ENCODE peak calls at places on chromosomes 2 and 18, in five cellular contexts. C is IMR-90, Y is tibial artery, J is fibroblast of villous mesenchyme, O is PC-9. P is an unnamed sample.
A peak's percentile ranks its signal among the peaks of the same experiment; 100 is the strongest.

GRCh38 chr2:46134531-46135229 is 162.5 kb upstream of the EPAS1 start:
- DNase-seq in C (no peak), Y (peak; percentile 54), J (peak; percentile 81), O (peak; percentile 14), P (no peak)

GRCh38 chr2:201363857-201364560 is 6.9 kb upstream of the FLACC1 start:
- DNase-seq in C (peak; percentile 71), Y (no peak), J (peak; percentile 64), O (peak; percentile 10), P (peak; percentile 65)

GRCh38 chr2:98868548-98869271 is 67.3 kb downstream of the CRACDL start:
- DNase-seq in C (no peak), Y (no peak), J (no peak), O (peak; percentile 36), P (no peak)

GRCh38 chr18:5787936-5788335 is 107.4 kb downstream of the TMEM200C start:
- DNase-seq in C (no peak), Y (no peak), J (no peak), O (no peak), P (no peak)

GRCh38 chr2:20346565-20347127 is 4.0 kb downstream of the PUM2 start:
- DNase-seq in C (peak; percentile 51), Y (no peak), J (no peak), O (no peak), P (no peak)

GRCh38 chr2:20822535-20823490 is at the start of gene LDAH:
- DNase-seq in C (peak; percentile 87), Y (peak; percentile 83), J (peak; percentile 88), O (peak; percentile 82), P (peak; percentile 82)

GRCh38 chr2:119195001-119195400 is 28.6 kb upstream of the STEAP3 start:
- DNase-seq in C (no peak), Y (no peak), J (no peak), O (no peak), P (no peak)

GRCh38 chr18:48535956-48536355 is 2.9 kb upstream of the CTIF start:
- DNase-seq in C (no peak), Y (no peak), J (no peak), O (no peak), P (no peak)

GRCh38 chr18:8926464-8926863 is 176.0 kb upstream of the NDUFV2 start:
- DNase-seq in C (no peak), Y (no peak), J (no peak), O (no peak), P (no peak)

GRCh38 chr2:183222751-183223150 is 98.5 kb downstream of the NUP35 start:
- DNase-seq in C (no peak), Y (no peak), J (no peak), O (no peak), P (no peak)

GRCh38 chr2:62478093-62478580 is 27.9 kb downstream of the TMEM17 start:
- DNase-seq in C (peak; percentile 24), Y (peak; percentile 52), J (peak; percentile 13), O (peak; percentile 18), P (peak; percentile 48)

GRCh38 chr2:40405440-40405839 is 46.5 kb downstream of the SLC8A1 start:
- DNase-seq in C (peak; percentile 63), Y (no peak), J (no peak), O (no peak), P (peak; percentile 57)

GRCh38 chr18:7273301-7273911 is 42.5 kb downstream of the LRRC30 start:
- DNase-seq in C (peak; percentile 28), Y (peak; percentile 87), J (peak; percentile 71), O (peak; percentile 2), P (peak; percentile 81)

GRCh38 chr2:231991664-231992063 is 30.2 kb downstream of the DIS3L2 start:
- DNase-seq in C (peak; percentile 26), Y (no peak), J (peak; percentile 32), O (no peak), P (no peak)

GRCh38 chr2:102082591-102083586 is 59.7 kb upstream of the IL1R1 start:
- DNase-seq in C (peak; percentile 91), Y (peak; percentile 60), J (peak; percentile 90), O (no peak), P (peak; percentile 90)

GRCh38 chr2:32719933-32720716 is 92.3 kb downstream of the TTC27 start:
- DNase-seq in C (no peak), Y (no peak), J (no peak), O (no peak), P (no peak)

GRCh38 chr2:177076636-177077179 is 135.9 kb upstream of the HNRNPA3 start:
- DNase-seq in C (no peak), Y (no peak), J (no peak), O (no peak), P (no peak)

DNA sequence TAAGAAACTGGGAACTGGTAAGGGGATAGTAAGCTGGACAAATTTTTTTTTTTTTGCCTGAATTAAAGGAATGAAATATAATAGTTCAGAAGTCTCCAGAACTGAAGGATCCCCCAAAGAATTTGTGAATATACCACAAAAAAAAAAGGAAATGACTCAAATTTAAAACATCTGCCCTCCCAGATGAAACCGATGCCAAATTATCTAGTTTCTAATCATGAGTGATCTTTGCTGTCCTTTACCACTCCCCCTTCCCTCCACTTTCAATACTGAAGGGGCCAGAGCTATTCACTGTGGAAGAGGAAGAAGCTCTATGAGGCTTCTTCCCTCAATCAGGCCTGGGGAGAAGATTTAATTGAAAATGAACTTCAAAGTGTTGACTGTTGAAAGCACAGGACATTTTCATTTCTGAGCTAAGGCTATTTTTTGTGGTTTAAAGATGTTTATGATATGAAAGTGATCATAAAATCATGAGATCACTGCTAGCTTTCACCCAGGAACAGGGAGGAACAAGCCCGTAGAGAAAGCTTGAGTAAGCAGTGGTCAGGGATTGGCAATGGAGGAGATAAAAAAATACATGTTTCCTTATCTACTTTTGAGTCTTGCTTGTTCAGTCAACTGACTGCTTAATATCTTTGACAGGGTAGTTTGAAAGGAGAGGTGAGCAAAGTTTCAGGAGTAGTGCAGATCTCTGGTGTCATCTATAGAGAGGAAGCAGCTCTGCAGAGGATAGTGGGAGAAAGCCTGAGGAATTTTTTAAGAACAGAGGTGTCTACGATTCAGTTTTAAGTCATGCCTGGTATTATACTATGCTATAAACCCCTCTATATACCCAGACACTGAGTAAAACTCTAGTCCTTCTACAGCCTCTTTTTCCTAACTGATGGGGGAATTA is 409.5 kb upstream of the FIGN start:
- DNase-seq in C (peak; percentile 43), Y (no peak), J (peak; percentile 33), O (no peak), P (peak; percentile 5)
- TF ChIP-seq CTCF in C (no peak), Y (no peak), J (no peak), O (no peak), P (no peak)

GRCh38 chr2:63589148-63589972 is 597 bp downstream of the MDH1 start:
- DNase-seq in C (no peak), Y (no peak), J (peak; percentile 5), O (no peak), P (peak; percentile 12)

GRCh38 chr2:63594622-63595021 is 5.9 kb downstream of the MDH1 start:
- DNase-seq in C (no peak), Y (no peak), J (no peak), O (no peak), P (no peak)

GRCh38 chr2:63590621-63591408 is 2.1 kb downstream of the MDH1 start:
- DNase-seq in C (no peak), Y (peak; percentile 41), J (peak; percentile 20), O (no peak), P (peak; percentile 19)

GRCh38 chr2:63588385-63589147 is at the start of the genes MDH1 and WDPCP:
- DNase-seq in C (peak; percentile 100), Y (peak; percentile 95), J (peak; percentile 100), O (peak; percentile 94), P (peak; percentile 99)

DNA sequence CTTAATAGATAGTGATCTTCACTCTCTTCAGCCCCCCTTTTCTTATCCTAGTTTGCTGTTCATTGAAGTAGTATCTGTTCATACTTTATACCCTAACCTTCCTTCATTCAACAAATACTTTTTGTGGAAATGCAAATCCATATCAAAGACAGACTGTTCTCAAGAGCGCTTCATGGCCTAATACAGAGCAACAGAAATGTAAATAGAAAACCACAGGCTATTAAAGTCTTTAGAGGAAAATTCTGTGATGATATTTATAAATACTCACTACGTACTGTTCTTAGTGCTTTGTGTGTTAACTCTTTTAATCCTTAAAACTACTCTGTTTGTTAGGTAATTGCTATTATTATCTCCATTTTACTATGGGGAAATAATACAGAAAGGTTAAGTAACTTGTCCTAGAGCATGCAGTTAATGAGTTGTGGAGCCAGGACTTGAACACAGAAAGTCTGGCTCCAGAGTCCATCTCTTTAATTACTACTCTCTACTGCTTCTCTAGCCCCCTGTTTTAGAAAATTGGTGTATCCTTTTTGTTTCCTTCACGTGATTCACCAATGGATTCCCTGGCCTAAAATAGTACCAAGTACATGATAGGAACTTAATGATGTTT is 2.9 kb downstream of the MDH1 start:
- DNase-seq in C (no peak), Y (no peak), J (peak; percentile 47), O (no peak), P (no peak)
- H3K4me3 ChIP-seq in C (no peak overlapping the region), Y (no peak overlapping the region), J (no peak overlapping the region), O (no peak overlapping the region), P (no peak overlapping the region)

DNA sequence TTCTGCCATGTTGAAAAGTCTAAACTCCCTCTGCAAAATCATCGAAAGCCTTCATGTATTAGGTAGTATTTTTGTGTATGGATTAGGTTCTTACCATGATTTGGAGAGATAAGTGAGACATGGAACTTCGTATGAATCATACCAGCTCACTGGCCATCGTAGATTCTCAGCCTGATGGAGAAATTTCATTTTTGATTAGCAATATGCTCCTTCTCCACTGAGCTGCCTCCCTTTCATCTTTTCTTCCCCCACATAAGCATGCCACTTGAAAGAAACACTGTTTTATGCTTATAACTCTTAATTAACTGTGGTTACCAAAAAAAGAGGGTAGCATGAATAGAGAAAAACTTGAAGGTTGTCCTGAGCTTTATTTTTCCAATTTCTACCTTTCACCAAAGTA is 111.9 kb downstream of the NCK2 start:
- DNase-seq in C (no peak), Y (no peak), J (no peak), O (no peak), P (no peak)
- TF ChIP-seq CTCF in C (no peak), Y (no peak), J (no peak), O (no peak), P (no peak)

GRCh38 chr2:160063266-160063665 is 851 bp upstream of the PLA2R1 start:
- DNase-seq in C (no peak), Y (no peak), J (no peak), O (no peak), P (no peak)
- H3K4me3 ChIP-seq in C (no peak overlapping the region), Y (peak overlapping the region; percentile 85), J (no peak overlapping the region), O (no peak overlapping the region), P (peak overlapping the region; percentile 69)

DNA sequence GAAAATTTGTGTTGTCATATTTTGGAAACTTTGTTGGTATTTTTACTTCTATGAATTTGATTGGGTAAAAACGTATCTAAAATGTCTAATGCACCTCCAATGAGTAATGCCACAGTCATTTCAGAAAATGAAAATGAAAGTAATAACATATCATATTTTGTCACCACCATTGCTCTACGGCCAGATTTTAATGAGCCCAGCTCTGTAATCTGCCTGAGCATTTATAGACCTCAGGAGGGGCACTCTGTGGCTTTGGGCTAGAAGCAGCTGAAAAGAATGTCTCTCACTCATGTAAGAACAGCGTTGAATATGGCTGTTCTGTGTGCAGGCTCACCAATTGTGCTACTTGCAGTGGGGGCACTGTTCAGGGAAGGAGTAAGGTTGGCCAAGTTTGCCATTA is 32.7 kb upstream of the ABCA12 start:
- DNase-seq in C (no peak), Y (no peak), J (peak; percentile 32), O (no peak), P (no peak)
- TF ChIP-seq CTCF in C (no peak), Y (no peak), J (no peak), O (no peak), P (no peak)

DNA sequence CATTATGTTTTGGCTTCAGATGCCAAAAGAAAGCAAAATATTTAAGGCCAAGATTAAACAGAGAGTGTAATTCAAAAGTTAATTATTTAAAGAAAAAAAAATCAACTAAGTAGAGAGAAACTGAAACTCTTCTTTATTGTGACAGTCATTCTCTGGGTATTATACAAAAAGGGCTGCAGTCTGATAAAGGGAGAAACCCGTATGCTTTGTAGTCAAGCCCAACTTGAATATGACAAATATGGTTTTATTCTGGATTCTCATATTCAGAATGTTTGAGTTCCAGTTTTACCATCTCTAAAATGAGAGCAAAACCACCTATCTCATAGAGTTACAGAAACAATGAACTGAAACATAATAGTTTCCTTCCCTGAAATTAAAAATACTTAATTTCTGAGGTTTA is 8.2 kb downstream of the CDH2 start:
- DNase-seq in C (no peak), Y (no peak), J (no peak), O (no peak), P (no peak)
- H3K4me3 ChIP-seq in C (no peak overlapping the region), Y (no peak overlapping the region), J (no peak overlapping the region), O (no peak overlapping the region), P (no peak overlapping the region)